ENCODE peak calls at places on chromosomes 3 and 15, in six cellular contexts. C is fibroblast of lung, A is K562, R is GM23338, U is PC-9, M is upper lobe of right lung. E is an unnamed sample. For H3K36me3, the result is how much of the 10 kb centered on the place peaks cover.

GRCh38 chr3:23629181-23629893 is 176.4 kb upstream of the UBE2E1 start:
- DNase-seq in C (peak), A (no peak), R (no peak), U (peak), M (no peak), E (peak)

GRCh38 chr3:161851941-161852566 is 355.4 kb downstream of the OTOL1 start:
- DNase-seq in C (peak), A (peak), R (peak), U (peak), M (peak), E (peak)

GRCh38 chr3:195001961-195002861 is 268.7 kb downstream of the XXYLT1 start:
- DNase-seq in C (peak), A (peak), R (peak), U (peak), M (peak), E (peak)

GRCh38 chr3:184907941-184908649 is 96.1 kb downstream of the VPS8 start:
- DNase-seq in C (no peak), A (no peak), R (peak), U (no peak), M (no peak), E (no peak)

GRCh38 chr3:101853971-101854370 is 4.7 kb downstream of the NFKBIZ start:
- DNase-seq in C (no peak), A (no peak), R (no peak), U (no peak), M (no peak), E (no peak)

GRCh38 chr3:46893763-46894162 is 16.2 kb downstream of the PTH1R start:
- DNase-seq in C (no peak), A (no peak), R (no peak), U (no peak), M (no peak), E (no peak)

GRCh38 chr3:48564667-48565066 is 1.1 kb upstream of the UCN2 start:
- DNase-seq in C (no peak), A (no peak), R (no peak), U (no peak), M (no peak), E (no peak)

GRCh38 chr3:153704115-153704514 is 417.1 kb upstream of the ARHGEF26 start:
- DNase-seq in C (no peak), A (no peak), R (no peak), U (no peak), M (no peak), E (no peak)

GRCh38 chr15:75416584-75416983 is 34.9 kb downstream of the SIN3A start:
- DNase-seq in C (no peak), A (no peak), R (no peak), U (no peak), M (no peak), E (no peak)

GRCh38 chr3:13655074-13655913 is 106.4 kb downstream of the FBLN2 start:
- DNase-seq in C (peak), A (peak), R (peak), U (peak), M (peak), E (no peak)

GRCh38 chr3:176513604-176514003 is 683.7 kb downstream of the TBL1XR1 start:
- DNase-seq in C (no peak), A (no peak), R (peak), U (no peak), M (no peak), E (no peak)

GRCh38 chr15:83653639-83654378 is at the start of gene ADAMTSL3:
- DNase-seq in C (peak), A (peak), R (peak), U (peak), M (peak), E (no peak)

GRCh38 chr3:13235079-13235478 is 161.8 kb upstream of the IQSEC1 start:
- DNase-seq in C (no peak), A (peak), R (peak), U (peak), M (no peak), E (no peak)

GRCh38 chr3:179731544-179731943 is 78.7 kb downstream of the USP13 start:
- DNase-seq in C (no peak), A (no peak), R (no peak), U (no peak), M (peak), E (no peak)

GRCh38 chr3:143843607-143844006 is 4.7 kb downstream of the SLC9A9 start:
- DNase-seq in C (no peak), A (no peak), R (no peak), U (no peak), M (no peak), E (no peak)

GRCh38 chr15:60442031-60442665 is 36.8 kb downstream of the ICE2 start:
- DNase-seq in C (no peak), A (no peak), R (no peak), U (no peak), M (no peak), E (no peak)

GRCh38 chr15:25172691-25173090 is 217.9 kb downstream of the SNRPN start:
- DNase-seq in C (no peak), A (no peak), R (no peak), U (no peak), M (no peak), E (no peak)

GRCh38 chr15:89693696-89694095 is 3.1 kb downstream of the WDR93 start:
- DNase-seq in C (no peak), A (no peak), R (no peak), U (no peak), M (no peak), E (no peak)

GRCh38 chr15:73956276-73957086 is 30.2 kb downstream of the LOXL1 start:
- DNase-seq in C (peak), A (no peak), R (no peak), U (peak), M (no peak), E (peak)

GRCh38 chr15:85564686-85565085 is 184.3 kb downstream of the AKAP13 start:
- DNase-seq in C (no peak), A (no peak), R (no peak), U (no peak), M (no peak), E (no peak)

GRCh38 chr15:22819651-22820050 is 18.8 kb upstream of the NIPA2 start:
- DNase-seq in C (no peak), A (no peak), R (no peak), U (no peak), M (no peak), E (no peak)

GRCh38 chr3:127711021-127711420 is 38.3 kb downstream of the ABTB1 start:
- DNase-seq in C (no peak), A (no peak), R (no peak), U (no peak), M (no peak), E (no peak)

GRCh38 chr3:139758654-139759291 is 81.0 kb upstream of the NMNAT3 start:
- DNase-seq in C (peak), A (no peak), R (peak), U (no peak), M (no peak), E (peak)

GRCh38 chr15:27665002-27665401 is 434.1 kb downstream of the OCA2 start:
- DNase-seq in C (no peak), A (no peak), R (no peak), U (no peak), M (no peak), E (no peak)

GRCh38 chr3:160661660-160662059 is 15.3 kb upstream of the ARL14 start:
- DNase-seq in C (peak), A (no peak), R (no peak), U (no peak), M (no peak), E (no peak)

GRCh38 chr15:52082197-52083036 is 30.2 kb downstream of the BCL2L10 start:
- DNase-seq in C (peak), A (no peak), R (no peak), U (no peak), M (no peak), E (no peak)

GRCh38 chr3:129205109-129205832 is 21.6 kb upstream of the CNBP start:
- DNase-seq in C (no peak), A (no peak), R (peak), U (no peak), M (no peak), E (no peak)
- H3K27ac ChIP-seq in C (no peak), A (no peak), R (no peak), U (no peak), M (no peak), E (no peak)

DNA sequence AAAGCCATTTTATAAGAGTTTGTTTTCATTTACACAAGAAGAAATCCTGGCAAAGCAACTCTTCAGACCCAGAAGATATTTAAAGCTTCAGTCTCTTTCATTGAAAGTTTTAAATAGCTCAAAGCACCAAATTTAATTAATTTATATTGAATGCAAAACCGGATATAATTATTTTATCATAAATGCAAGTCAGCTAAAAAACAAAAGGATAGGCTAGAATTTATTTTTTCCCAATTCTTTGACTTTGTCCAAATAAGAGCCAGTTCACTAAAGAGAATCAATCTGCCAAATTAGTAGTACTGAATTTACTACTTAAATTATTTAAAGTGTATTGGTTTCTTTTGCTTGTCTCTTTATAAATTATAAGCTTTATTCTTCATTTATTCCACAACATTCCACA is 101.5 kb downstream of the ZNF385D start:
- DNase-seq in C (no peak), A (no peak), R (no peak), U (no peak), M (no peak), E (no peak)
- H3K36me3 ChIP-seq in C (under half), A (under half), R (under half), U (under half), M (under half), E (under half)

GRCh38 chr3:122415762-122416654 is at the start of gene WDR5B:
- DNase-seq in C (peak), A (peak), R (peak), U (peak), M (peak), E (peak)
- TF ChIP-seq CTCF in C (no peak), A (no peak), R (no peak), U (peak), M (no peak), E (peak)

GRCh38 chr3:52188586-52189404 is 9.2 kb upstream of the ALAS1 start:
- DNase-seq in C (no peak), A (no peak), R (no peak), U (no peak), M (no peak), E (no peak)
- H3K27ac ChIP-seq in C (no peak), A (peak), R (no peak), U (no peak), M (no peak), E (no peak)